ENCODE peak calls at places on chromosomes 13 and 19, in four cellular contexts. P, G, K and U are unnamed samples. For H3K36me3, the result is how much of the 10 kb centered on the place peaks cover.

GRCh38 chr19:18322318-18322758 is 538 bp downstream of the LSM4 start:
- DNase-seq in P (no peak), K (no peak), G (peak), U (no peak)

GRCh38 chr13:105474983-105475382 is 1060.5 kb downstream of the EFNB2 start:
- DNase-seq in K (no peak), G (no peak), P (no peak), U (no peak)

GRCh38 chr19:38704488-38705026 is 39.7 kb downstream of the CAPN12 start:
- DNase-seq in K (no peak), P (no peak), G (no peak), U (no peak)

GRCh38 chr13:65856464-65856863 is 1373.7 kb downstream of the PCDH9 start:
- DNase-seq in G (no peak), K (no peak), P (no peak), U (no peak)

GRCh38 chr13:46749951-46750350 is 47.0 kb downstream of the ESD start:
- DNase-seq in G (peak), K (no peak), P (no peak), U (no peak)

GRCh38 chr13:26348966-26349365 is 95.0 kb downstream of the CDK8 start:
- DNase-seq in P (no peak), G (no peak), K (no peak), U (no peak)

GRCh38 chr19:5194641-5195040 is 146.0 kb downstream of the PTPRS start:
- DNase-seq in G (no peak), K (no peak), P (no peak), U (no peak)

GRCh38 chr13:82739881-82740280 is 1142.4 kb downstream of the SLITRK1 start:
- DNase-seq in P (no peak), K (no peak), G (no peak), U (no peak)

GRCh38 chr13:76861859-76862258 is 24.3 kb downstream of the KCTD12 start:
- DNase-seq in P (no peak), G (no peak), K (no peak), U (no peak)

GRCh38 chr19:6065685-6066365 is 44.5 kb downstream of the RFX2 start:
- DNase-seq in P (no peak), K (no peak), G (peak), U (peak)

GRCh38 chr19:5987077-5987818 is 9.3 kb upstream of the RANBP3 start:
- DNase-seq in P (peak), G (peak), K (peak), U (peak)

GRCh38 chr19:45640849-45641273 is 1.7 kb upstream of the EML2 start:
- DNase-seq in G (no peak), K (peak), P (no peak), U (no peak)

GRCh38 chr13:105410602-105411001 is 1124.9 kb downstream of the EFNB2 start:
- DNase-seq in K (peak), P (peak), G (peak), U (no peak)

GRCh38 chr19:35513975-35514809 is 743 bp upstream of the DMKN start:
- DNase-seq in P (no peak), K (peak), G (no peak), U (no peak)

GRCh38 chr13:27379694-27380596 is 44.5 kb upstream of the GTF3A start:
- DNase-seq in G (peak), K (peak), P (peak), U (no peak)

GRCh38 chr19:57103573-57104277 is 16.1 kb upstream of the USP29 start:
- DNase-seq in P (peak), G (peak), K (peak), U (peak)

GRCh38 chr13:46992383-46992952 is 95.6 kb upstream of the HTR2A start:
- DNase-seq in P (no peak), G (no peak), K (no peak), U (no peak)

GRCh38 chr19:12703056-12703455 is 6.6 kb upstream of the FBXW9 start:
- DNase-seq in P (no peak), G (peak), K (peak), U (no peak)

GRCh38 chr13:78241278-78241919 is 322.8 kb upstream of the EDNRB start:
- DNase-seq in P (no peak), G (peak), K (peak), U (no peak)

GRCh38 chr19:35048911-35049411 is 7.4 kb downstream of the HPN start:
- DNase-seq in G (no peak), K (no peak), P (no peak), U (no peak)

GRCh38 chr13:24097064-24097463 is 63.5 kb upstream of the SPATA13 start:
- DNase-seq in P (no peak), K (no peak), G (peak), U (peak)

GRCh38 chr13:93730780-93731179 is 504.2 kb downstream of the GPC6 start:
- DNase-seq in P (no peak), G (peak), K (no peak), U (no peak)

GRCh38 chr13:94112731-94113130 is 366.8 kb downstream of the DCT start:
- DNase-seq in G (no peak), K (no peak), P (no peak), U (no peak)

GRCh38 chr13:72652681-72653080 is 74.7 kb downstream of the MZT1 start:
- DNase-seq in G (no peak), K (no peak), P (no peak), U (no peak)

GRCh38 chr13:101453784-101454201 is 1.3 kb downstream of the ITGBL1 start:
- DNase-seq in K (no peak), P (no peak), G (peak), U (no peak)

GRCh38 chr19:12840091-12841079 is 2.1 kb downstream of the MAST1 start:
- DNase-seq in P (no peak), K (peak), G (peak), U (no peak)

GRCh38 chr13:98983182-98983581 is 5.3 kb upstream of the DOCK9 start:
- DNase-seq in P (no peak), K (no peak), G (no peak), U (no peak)

GRCh38 chr13:105587786-105588185 is 947.7 kb downstream of the EFNB2 start:
- DNase-seq in G (no peak), P (no peak), K (no peak), U (no peak)

GRCh38 chr19:17762505-17763229 is 11.4 kb downstream of the FCHO1 start:
- DNase-seq in G (peak), K (peak), P (no peak), U (no peak)

GRCh38 chr13:106246237-106246636 is 289.2 kb downstream of the EFNB2 start:
- DNase-seq in K (no peak), P (no peak), G (no peak), U (no peak)

GRCh38 chr19:15418112-15418587 is 638 bp downstream of the AKAP8L start:
- DNase-seq in K (no peak), G (no peak), P (no peak), U (no peak)

GRCh38 chr13:23488442-23488841 is 54.9 kb upstream of the SACS start:
- DNase-seq in P (no peak), G (no peak), K (no peak), U (no peak)

GRCh38 chr19:31110331-31110730 is 238.9 kb downstream of the TSHZ3 start:
- DNase-seq in P (no peak), K (peak), G (peak), U (no peak)

GRCh38 chr13:81148822-81149221 is 807.9 kb upstream of the SPRY2 start:
- DNase-seq in K (no peak), G (no peak), P (no peak), U (no peak)

GRCh38 chr19:13998426-13998825 is 7.7 kb downstream of the RFX1 start:
- DNase-seq in P (no peak), G (no peak), K (no peak), U (no peak)

GRCh38 chr19:13996928-13997636 is 9.0 kb downstream of the RFX1 start:
- DNase-seq in P (no peak), K (no peak), G (no peak), U (no peak)

GRCh38 chr19:13997637-13997962 is 8.5 kb downstream of the RFX1 start:
- DNase-seq in P (no peak), K (no peak), G (no peak), U (no peak)

GRCh38 chr19:13995017-13995728 is 10.9 kb downstream of the RFX1 start:
- DNase-seq in K (no peak), G (no peak), P (no peak), U (no peak)

GRCh38 chr19:13995878-13996765 is 10.0 kb downstream of the RFX1 start:
- DNase-seq in P (no peak), K (no peak), G (no peak), U (no peak)
- H3K36me3 ChIP-seq in P (under half), K (under half), G (under half), U (under half)

GRCh38 chr19:47456721-47457478 is 14.8 kb downstream of the SLC8A2 start:
- DNase-seq in K (no peak), P (no peak), G (no peak), U (no peak)

GRCh38 chr19:47458672-47459071 is 13.0 kb downstream of the SLC8A2 start:
- DNase-seq in P (no peak), G (no peak), K (no peak), U (no peak)

GRCh38 chr19:47461876-47462275 is 9.8 kb downstream of the SLC8A2 start:
- DNase-seq in P (no peak), G (no peak), K (no peak), U (no peak)

GRCh38 chr19:47464619-47465018 is 7.1 kb downstream of the SLC8A2 start:
- DNase-seq in P (no peak), G (no peak), K (no peak), U (no peak)

DNA sequence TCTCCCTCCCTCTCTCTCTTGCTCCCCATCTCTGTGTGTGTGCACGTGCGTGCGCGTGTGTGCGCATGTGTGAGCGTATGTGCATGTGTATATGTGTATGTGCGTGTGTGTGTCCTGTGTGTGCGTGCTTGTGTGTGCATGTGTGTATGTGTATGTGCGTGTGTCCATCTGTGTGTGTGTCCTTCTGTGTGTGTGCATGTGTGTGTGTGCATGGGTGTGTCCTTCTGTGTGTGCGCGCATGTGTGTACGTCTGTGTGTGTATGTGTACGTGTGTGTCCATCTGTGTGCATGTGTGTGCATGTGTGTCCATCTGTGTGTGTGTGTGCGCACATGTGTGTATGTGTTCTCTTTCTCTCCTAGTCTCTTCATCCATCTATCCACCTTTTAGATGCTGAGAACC is 12.2 kb downstream of the SLC8A2 start:
- DNase-seq in P (no peak), K (no peak), G (no peak), U (no peak)
- H3K36me3 ChIP-seq in P (under half), K (under half), G (under half), U (under half)

GRCh38 chr19:1421218-1421957 is 14.0 kb downstream of the DAZAP1 start:
- DNase-seq in G (no peak), K (no peak), P (no peak), U (no peak)
- H3K36me3 ChIP-seq in G (half or more), K (half or more), P (under half), U (half or more)

DNA sequence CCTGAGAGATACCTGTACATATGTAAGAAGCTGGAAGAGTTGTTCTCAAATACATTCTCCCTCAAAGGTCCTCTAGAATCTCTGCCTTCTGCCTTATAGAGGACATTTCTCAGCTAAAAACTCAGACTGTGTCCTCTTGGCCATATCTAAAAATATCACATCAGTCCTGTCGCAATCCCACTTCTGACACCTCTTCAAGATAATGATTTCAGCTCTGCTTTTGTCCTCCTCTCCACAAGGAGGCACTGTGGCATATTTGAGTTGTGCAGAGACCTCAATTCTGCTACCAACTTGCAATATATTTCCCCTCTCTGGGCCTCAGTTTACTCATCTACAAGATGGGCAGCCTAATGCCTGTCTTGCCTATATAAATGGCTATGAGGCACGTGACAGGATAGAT is 16.6 kb downstream of the ADAMTS10 start:
- DNase-seq in K (no peak), G (no peak), P (no peak), U (no peak)
- H3K36me3 ChIP-seq in K (under half), G (under half), P (under half), U (under half)

DNA sequence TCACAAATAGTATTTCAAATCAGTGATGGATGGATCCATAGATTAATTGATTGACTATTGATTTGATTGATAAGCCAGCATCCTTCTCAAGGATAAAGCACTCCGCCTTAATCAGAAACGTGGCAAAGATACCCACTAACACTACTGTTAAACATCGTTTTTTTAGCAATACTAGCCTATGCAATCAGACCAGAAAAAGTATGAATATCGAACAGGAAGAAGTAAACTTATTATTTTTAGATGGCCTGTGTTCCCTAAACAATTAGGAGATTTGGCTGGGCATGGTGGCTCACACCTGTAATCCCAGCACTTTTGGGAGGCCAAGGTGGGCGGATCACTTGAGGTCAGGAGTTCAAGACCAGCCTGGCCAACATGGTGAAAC is 49.5 kb downstream of the MYH14 start:
- DNase-seq in K (no peak), G (no peak), P (no peak), U (no peak)
- H3K36me3 ChIP-seq in K (under half), G (under half), P (under half), U (under half)

DNA sequence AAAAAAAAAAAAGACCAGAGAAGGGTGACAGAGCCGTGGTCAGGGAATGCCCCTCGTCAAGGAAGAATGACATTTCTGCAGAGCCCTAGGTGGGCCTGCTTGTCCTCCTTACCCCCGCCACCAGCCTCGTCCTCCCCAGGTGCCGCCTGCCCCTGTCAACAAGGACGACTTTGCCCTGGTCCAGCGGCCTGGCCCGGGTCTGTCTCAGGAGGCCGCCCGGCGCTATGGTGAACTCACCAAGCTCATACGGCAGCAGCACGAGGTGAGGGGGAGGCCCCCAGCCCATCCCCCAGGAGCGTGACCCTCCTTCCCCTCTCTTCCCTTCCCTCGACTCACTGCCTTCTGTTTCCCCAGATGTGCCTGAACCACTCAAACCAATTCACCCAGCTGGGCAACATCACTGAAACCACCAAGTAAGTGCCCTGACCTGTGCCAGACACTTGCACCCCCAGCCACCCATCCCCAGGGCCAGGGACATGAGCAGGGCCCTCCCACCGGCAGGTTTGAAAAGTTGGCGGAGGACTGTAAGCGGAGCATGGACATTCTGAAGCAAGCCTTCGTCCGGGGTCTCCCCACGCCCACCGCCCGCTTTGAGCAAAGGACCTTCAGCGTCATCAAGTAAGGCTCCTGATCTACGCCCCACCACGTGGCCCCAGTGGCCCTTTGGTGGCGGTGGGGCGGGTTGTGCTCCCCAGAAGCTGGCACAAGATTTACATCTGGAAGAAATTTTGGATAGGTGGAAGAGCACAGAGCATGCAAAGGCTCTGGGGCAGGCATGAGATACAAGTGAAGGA is 14.8 kb downstream of the PODNL1 start:
- DNase-seq in G (no peak), P (no peak), K (no peak), U (no peak)
- H3K36me3 ChIP-seq in G (under half), P (under half), K (half or more), U (half or more)

DNA sequence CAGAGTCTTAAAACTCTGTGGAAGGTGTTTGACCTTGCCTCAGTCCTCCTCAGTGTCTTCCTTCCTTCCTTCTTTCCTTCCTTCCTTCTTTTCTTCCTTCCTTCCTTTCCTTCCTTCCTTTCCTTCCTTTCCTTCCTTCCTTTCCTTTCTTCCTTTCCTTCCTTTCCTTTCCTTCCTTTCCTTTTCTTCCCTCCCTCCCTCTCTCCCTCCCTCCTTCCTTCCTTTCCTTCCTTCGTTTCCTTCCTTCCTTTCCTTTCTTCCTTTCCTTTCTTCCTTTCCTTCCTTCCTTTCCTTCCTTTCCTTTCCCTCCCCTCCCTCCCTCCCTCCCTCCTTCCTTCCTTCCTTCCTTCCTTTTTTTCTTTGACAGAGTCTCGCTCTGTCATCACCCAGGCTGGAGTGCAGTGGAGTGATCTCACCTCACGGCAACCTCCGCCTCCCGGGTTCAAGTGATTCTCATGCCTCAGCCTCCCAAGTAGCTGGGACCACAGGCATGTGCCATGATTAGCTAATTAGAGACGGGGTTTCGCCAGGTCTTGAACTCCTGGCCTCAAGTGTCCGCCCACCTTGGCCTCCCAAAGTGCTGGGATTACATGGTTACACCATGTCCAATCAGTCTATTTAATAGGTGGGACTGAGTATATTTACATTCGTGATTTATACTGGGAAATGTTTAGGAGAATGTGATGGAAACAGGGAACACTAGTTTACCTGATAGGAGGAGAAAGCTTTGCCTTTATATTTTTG is 16.3 kb downstream of the ZNF507 start:
- DNase-seq in P (no peak), G (no peak), K (no peak), U (no peak)
- H3K36me3 ChIP-seq in P (under half), G (half or more), K (under half), U (half or more)

GRCh38 chr19:1408300-1409203 is 1.2 kb downstream of the DAZAP1 start:
- DNase-seq in K (no peak), P (no peak), G (peak), U (no peak)

GRCh38 chr19:1410136-1410786 is 2.9 kb downstream of the DAZAP1 start:
- DNase-seq in K (no peak), G (no peak), P (no peak), U (no peak)

GRCh38 chr19:1407662-1408299 is 395 bp downstream of the DAZAP1 start:
- DNase-seq in G (peak), K (no peak), P (no peak), U (no peak)

GRCh38 chr19:1410789-1411188 is 3.4 kb downstream of the DAZAP1 start:
- DNase-seq in P (no peak), K (no peak), G (no peak), U (no peak)

DNA sequence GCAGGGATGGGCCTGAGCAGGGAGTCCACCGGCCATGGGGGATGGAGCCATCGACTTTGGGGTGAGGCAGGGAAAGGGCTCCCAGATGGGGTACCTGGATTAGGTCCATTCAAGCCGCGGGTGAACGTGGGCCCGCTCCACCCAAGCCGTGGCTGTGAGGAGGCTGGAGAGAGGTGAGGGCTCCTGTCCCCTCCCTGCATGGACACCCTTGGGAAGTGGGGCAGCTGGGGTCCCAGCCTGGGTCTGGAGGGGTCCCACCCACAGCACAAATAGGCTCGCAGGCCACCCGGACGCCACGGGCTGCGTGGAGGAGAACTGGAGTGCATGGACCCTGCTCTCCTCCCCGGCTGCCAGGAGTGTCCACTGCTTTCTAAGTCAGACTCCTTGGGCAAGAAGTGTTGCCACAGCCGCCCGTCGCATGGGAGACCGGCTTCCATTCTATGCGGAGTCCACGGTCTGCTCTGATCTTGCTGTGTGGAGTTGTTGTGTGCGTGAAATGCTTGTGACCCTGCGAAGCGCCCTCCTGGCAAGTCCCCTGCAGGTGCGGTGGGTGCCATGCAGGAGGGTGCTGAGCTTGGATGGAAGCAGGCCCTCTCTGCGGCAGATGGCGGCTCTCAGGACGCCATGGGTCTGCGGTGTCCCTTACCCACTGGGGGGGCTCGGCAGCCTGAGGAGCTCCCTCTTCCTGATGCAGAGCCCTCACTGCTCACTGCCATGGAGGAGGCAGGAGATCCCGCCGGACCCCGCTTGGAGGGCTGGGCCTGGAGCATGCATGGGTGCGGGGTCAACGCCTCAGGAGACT is 2.0 kb downstream of the DAZAP1 start:
- DNase-seq in K (no peak), G (no peak), P (no peak), U (no peak)
- H3K36me3 ChIP-seq in K (under half), G (half or more), P (under half), U (under half)